ENCODE peak calls at places on chromosomes 11 and 22, in seven cellular contexts. U, P, W, Y, J, C and S are unnamed samples. For H3K4me1, the result is how much of the 10 kb centered on the place peaks cover.

GRCh38 chr22:36021649-36022048 is 7.0 kb downstream of the RBFOX2 start:
- DNase-seq in U (no peak), P (no peak), W (no peak), Y (no peak), J (peak), C (no peak), S (no peak)

GRCh38 chr11:130144721-130145327 is 14.8 kb upstream of the ST14 start:
- DNase-seq in U (no peak), P (no peak), W (no peak), Y (no peak), J (no peak), C (no peak), S (no peak)

GRCh38 chr11:108606495-108607160 is 13.1 kb upstream of the EXPH5 start:
- DNase-seq in U (no peak), P (no peak), W (no peak), Y (no peak), J (no peak), C (no peak), S (no peak)

GRCh38 chr11:59152312-59152967 is 9.8 kb downstream of the FAM111A start:
- DNase-seq in U (no peak), P (no peak), W (no peak), Y (no peak), J (no peak), C (no peak), S (no peak)

GRCh38 chr11:123321641-123322040 is 108.4 kb upstream of the GRAMD1B start:
- DNase-seq in U (no peak), P (no peak), W (no peak), Y (no peak), J (no peak), C (no peak), S (no peak)

GRCh38 chr22:37640591-37641250 is 1.3 kb downstream of the SH3BP1 start:
- DNase-seq in U (no peak), P (no peak), W (no peak), Y (no peak), J (no peak), C (no peak), S (no peak)

GRCh38 chr22:27842994-27843431 is 41.5 kb upstream of the MN1 start:
- DNase-seq in U (no peak), P (no peak), W (no peak), Y (no peak), J (no peak), C (no peak), S (no peak)

GRCh38 chr11:8721740-8722139 is 39.1 kb downstream of the RPL27A start:
- DNase-seq in U (no peak), P (no peak), W (no peak), Y (no peak), J (peak), C (no peak), S (no peak)

GRCh38 chr22:49406879-49407587 is 420.6 kb downstream of the BRD1 start:
- DNase-seq in U (peak), P (no peak), W (no peak), Y (no peak), J (no peak), C (no peak), S (no peak)

GRCh38 chr11:72782081-72782920 is 11.5 kb downstream of the STARD10 start:
- DNase-seq in U (no peak), P (no peak), W (no peak), Y (peak), J (no peak), C (no peak), S (no peak)

GRCh38 chr11:24383137-24383536 is 113.7 kb upstream of the LUZP2 start:
- DNase-seq in U (no peak), P (no peak), W (no peak), Y (no peak), J (no peak), C (no peak), S (no peak)

GRCh38 chr22:17095538-17095937 is 10.7 kb downstream of the IL17RA start:
- DNase-seq in U (no peak), P (no peak), W (no peak), Y (no peak), J (no peak), C (no peak), S (no peak)

GRCh38 chr22:27810566-27810965 is 9.0 kb upstream of the MN1 start:
- DNase-seq in U (no peak), P (peak), W (no peak), Y (peak), J (peak), C (no peak), S (peak)

GRCh38 chr11:11860103-11860979 is 18.6 kb downstream of the USP47 start:
- DNase-seq in U (no peak), P (no peak), W (no peak), Y (no peak), J (peak), C (no peak), S (no peak)

GRCh38 chr11:95647355-95647754 is 142.2 kb downstream of the FAM76B start:
- DNase-seq in U (no peak), P (no peak), W (no peak), Y (no peak), J (peak), C (no peak), S (no peak)

GRCh38 chr11:19241260-19242183 is 777 bp upstream of the E2F8 start:
- DNase-seq in U (peak), P (peak), W (no peak), Y (peak), J (no peak), C (peak), S (no peak)

GRCh38 chr11:31325162-31325561 is 44.4 kb downstream of the DCDC1 start:
- DNase-seq in U (no peak), P (no peak), W (no peak), Y (no peak), J (peak), C (no peak), S (no peak)
- H3K4me1 ChIP-seq in U (under half), P (under half), W (under half), Y (under half), J (under half), C (under half), S (under half)

GRCh38 chr22:39529487-39529851 is 3.1 kb downstream of the RPS19BP1 start:
- DNase-seq in U (no peak), P (no peak), W (no peak), Y (no peak), J (no peak), C (peak), S (no peak)
- H3K4me3 ChIP-seq in U (no peak), P (peak), W (peak), Y (no peak), J (no peak), C (peak), S (no peak)

GRCh38 chr22:19766506-19767426 is 6.2 kb downstream of the TBX1 start:
- DNase-seq in U (no peak), P (peak), W (no peak), Y (peak), J (no peak), C (peak), S (no peak)
- H3K27ac ChIP-seq in U (no peak), P (no peak), W (peak), Y (no peak), J (no peak), C (no peak), S (no peak)

GRCh38 chr11:1300121-1300520 is 9.3 kb downstream of the TOLLIP start:
- DNase-seq in U (no peak), P (no peak), W (no peak), Y (peak), J (no peak), C (no peak), S (no peak)
- H3K4me1 ChIP-seq in U (under half), P (half or more), W (under half), Y (half or more), J (under half), C (under half), S (under half)

GRCh38 chr11:17012712-17013547 is 1.3 kb downstream of the PLEKHA7 start:
- DNase-seq in U (no peak), P (peak), W (no peak), Y (peak), J (peak), C (no peak), S (peak)

GRCh38 chr11:17014321-17014773 is at the start of gene PLEKHA7:
- DNase-seq in U (no peak), P (no peak), W (no peak), Y (peak), J (no peak), C (no peak), S (no peak)

GRCh38 chr11:17014774-17015638 is 792 bp upstream of the PLEKHA7 start:
- DNase-seq in U (no peak), P (no peak), W (no peak), Y (peak), J (peak), C (peak), S (peak)

GRCh38 chr11:17012179-17012578 is 2.0 kb downstream of the PLEKHA7 start:
- DNase-seq in U (no peak), P (no peak), W (no peak), Y (peak), J (no peak), C (no peak), S (no peak)

DNA sequence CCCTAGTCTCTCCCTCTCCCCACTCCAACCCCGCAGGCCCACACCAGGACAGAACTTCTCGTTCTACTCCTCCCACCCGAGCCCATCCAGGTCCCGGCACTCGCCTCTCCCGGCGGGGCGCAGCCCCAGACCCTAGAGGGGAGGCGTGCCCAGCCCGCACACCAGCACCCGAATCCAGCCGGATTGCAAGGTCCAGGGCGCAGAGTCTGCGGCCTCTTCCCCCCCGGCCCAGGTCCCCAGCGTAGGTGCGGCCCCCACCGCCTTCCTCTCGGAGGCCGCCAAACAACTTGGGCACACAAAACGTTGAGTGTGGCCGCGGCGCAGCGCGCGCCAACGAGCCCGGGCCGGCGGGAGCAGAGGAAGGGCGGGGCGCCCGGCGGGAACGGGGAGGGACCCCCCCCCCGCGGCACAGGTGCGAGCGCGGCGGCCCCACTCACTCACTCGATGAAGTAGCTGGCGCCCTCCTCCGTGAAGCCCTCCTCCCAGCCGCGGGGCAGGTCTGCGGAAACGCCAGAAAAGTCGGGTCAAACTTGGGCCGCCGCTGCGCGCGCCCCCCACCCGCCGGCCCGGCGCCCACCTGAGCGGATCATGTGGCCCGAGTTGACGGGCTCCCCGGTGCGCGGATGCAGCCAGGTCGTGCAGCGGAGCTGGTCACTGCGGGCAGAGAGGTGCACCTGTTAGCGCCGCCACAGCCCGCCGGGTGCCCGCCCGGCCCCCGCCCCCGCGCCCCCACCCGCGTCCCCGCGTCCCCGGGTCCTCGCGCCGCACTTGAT is 480 bp downstream of the PLEKHA7 start:
- DNase-seq in U (no peak), P (peak), W (no peak), Y (peak), J (no peak), C (no peak), S (no peak)
- H3K4me3 ChIP-seq in U (no peak), P (peak), W (peak), Y (peak), J (no peak), C (peak), S (peak)

DNA sequence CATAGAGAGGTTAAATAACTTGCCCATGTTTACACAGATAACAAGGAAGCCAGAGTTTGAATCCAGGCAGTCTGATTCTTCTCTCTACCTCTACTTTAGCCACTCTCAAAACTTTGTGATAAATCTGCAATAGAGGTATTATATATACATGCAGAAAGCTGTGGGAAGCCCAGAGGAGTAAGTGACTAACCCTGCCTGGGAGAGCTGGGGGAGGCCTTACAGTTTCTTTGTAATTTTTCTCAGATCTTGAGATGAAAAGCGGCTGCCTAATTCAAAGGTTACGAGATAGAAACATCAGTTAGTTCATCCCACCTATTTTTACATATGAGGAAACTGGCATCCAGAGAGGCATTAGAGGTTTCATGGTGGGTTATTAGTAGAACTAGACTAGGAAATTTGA is 4.9 kb downstream of the STIM1 start:
- DNase-seq in U (no peak), P (no peak), W (no peak), Y (no peak), J (no peak), C (no peak), S (no peak)
- H3K27ac ChIP-seq in U (peak), P (no peak), W (no peak), Y (no peak), J (no peak), C (no peak), S (no peak)

GRCh38 chr11:79090191-79090590 is 350.6 kb downstream of the TENM4 start:
- DNase-seq in U (no peak), P (no peak), W (no peak), Y (no peak), J (no peak), C (no peak), S (no peak)
- H3K4me1 ChIP-seq in U (under half), P (under half), W (under half), Y (under half), J (under half), C (under half), S (under half)

GRCh38 chr22:20053407-20054033 is 26.5 kb upstream of the DGCR8 start:
- DNase-seq in U (no peak), P (peak), W (no peak), Y (no peak), J (no peak), C (no peak), S (no peak)

GRCh38 chr22:20055654-20056053 is 24.4 kb upstream of the DGCR8 start:
- DNase-seq in U (no peak), P (peak), W (no peak), Y (no peak), J (no peak), C (no peak), S (no peak)

GRCh38 chr22:20054034-20054427 is 26.0 kb upstream of the DGCR8 start:
- DNase-seq in U (no peak), P (peak), W (no peak), Y (no peak), J (no peak), C (no peak), S (no peak)

GRCh38 chr22:20055144-20055543 is 24.9 kb upstream of the DGCR8 start:
- DNase-seq in U (no peak), P (no peak), W (no peak), Y (no peak), J (no peak), C (no peak), S (no peak)

DNA sequence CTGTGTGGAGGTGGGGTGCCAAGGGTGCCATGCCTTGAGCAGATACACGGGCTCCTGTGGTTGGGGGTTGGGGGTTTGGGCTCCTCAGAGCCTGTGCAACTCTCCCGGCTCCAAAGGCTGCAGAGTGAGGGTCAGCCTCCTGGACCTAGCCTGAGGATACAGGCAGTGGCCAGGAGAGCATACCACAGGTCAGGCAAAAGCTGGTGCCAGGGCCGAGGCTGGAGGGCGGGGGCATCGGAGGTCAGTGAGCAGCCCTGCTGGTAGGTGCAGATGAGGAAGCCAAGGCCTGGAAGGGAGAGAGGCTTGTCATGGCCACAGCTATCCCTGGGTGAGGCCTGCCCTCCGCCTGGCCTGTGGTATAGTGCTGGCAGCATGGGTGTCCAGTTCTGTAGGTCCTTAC is 25.6 kb upstream of the DGCR8 start:
- DNase-seq in U (no peak), P (peak), W (no peak), Y (no peak), J (no peak), C (no peak), S (no peak)
- H3K4me3 ChIP-seq in U (no peak), P (no peak), W (no peak), Y (no peak), J (no peak), C (no peak), S (no peak)

GRCh38 chr11:125374398-125374797 is 121.7 kb downstream of the FEZ1 start:
- DNase-seq in U (no peak), P (no peak), W (no peak), Y (no peak), J (no peak), C (no peak), S (no peak)
- H3K27ac ChIP-seq in U (no peak), P (peak), W (peak), Y (no peak), J (no peak), C (peak), S (no peak)

GRCh38 chr11:61832758-61833157 is 4.7 kb downstream of the FADS2 start:
- DNase-seq in U (no peak), P (peak), W (no peak), Y (peak), J (no peak), C (no peak), S (no peak)
- H3K4me1 ChIP-seq in U (under half), P (half or more), W (under half), Y (under half), J (under half), C (half or more), S (under half)